ENCODE peak calls at places on chromosomes 3 and 15, in five cellular contexts. D is body of pancreas, W is mesothelial cell of epicardium, Z is heart left ventricle, J is ascending aorta. Q is an unnamed sample.

GRCh38 chr3:166060789-166061479 is 223.7 kb upstream of the BCHE start:
- DNase-seq in J (no peak), D (no peak), Z (no peak), W (no peak), Q (no peak)

GRCh38 chr15:31455499-31455898 is 128.9 kb downstream of the KLF13 start:
- DNase-seq in W (no peak), Z (no peak), J (no peak), D (no peak), Q (no peak)

GRCh38 chr15:69812881-69813280 is 284.8 kb downstream of the TLE3 start:
- DNase-seq in W (no peak), J (no peak), D (no peak), Z (no peak), Q (no peak)

GRCh38 chr3:125389282-125389681 is 14.2 kb upstream of the ZNF148 start:
- DNase-seq in Z (no peak), D (no peak), J (no peak), W (no peak), Q (no peak)

GRCh38 chr15:56886878-56887781 is 31.3 kb upstream of the TCF12 start:
- DNase-seq in D (peak; percentile 94), J (peak; percentile 64), Z (peak; percentile 97), W (peak; percentile 92), Q (peak; percentile 97)

GRCh38 chr15:82544431-82544830 is 4.2 kb upstream of the RPS17 start:
- DNase-seq in W (no peak), Z (no peak), J (no peak), D (no peak), Q (no peak)

GRCh38 chr15:67070892-67071664 is 5.7 kb downstream of the SMAD3 start:
- DNase-seq in J (no peak), Z (no peak), W (no peak), D (no peak), Q (no peak)

GRCh38 chr15:93109370-93110105 is 20.5 kb upstream of the RGMA start:
- DNase-seq in J (no peak), D (no peak), Z (no peak), W (no peak), Q (no peak)

GRCh38 chr15:81809543-81809942 is 236.3 kb downstream of the MEX3B start:
- DNase-seq in J (no peak), W (no peak), Z (no peak), D (no peak), Q (peak; percentile 10)

GRCh38 chr3:182364323-182364722 is 429.0 kb upstream of the ATP11B start:
- DNase-seq in D (no peak), Z (no peak), W (no peak), J (no peak), Q (no peak)
- TF ChIP-seq CTCF in D (no peak), Z (no peak), W (no peak), J (no peak), Q (no peak)

DNA sequence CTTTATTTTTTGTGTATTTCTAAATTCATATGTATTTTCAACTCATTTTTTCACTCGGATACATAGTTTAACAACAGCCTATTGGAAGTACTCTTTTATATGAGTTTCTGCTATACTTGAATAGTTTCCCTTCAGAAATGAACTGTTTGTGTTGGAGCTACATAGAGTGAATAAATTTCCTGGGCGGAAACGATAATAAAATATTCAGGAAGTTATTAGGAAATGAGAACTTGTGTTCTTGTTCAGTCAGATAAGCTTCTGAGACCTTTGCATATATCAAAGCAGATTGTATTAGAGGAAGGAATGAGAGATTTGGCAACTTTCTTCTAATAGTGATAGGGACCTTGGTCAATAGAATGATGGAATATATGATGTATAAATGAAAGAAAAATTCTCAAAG is 27.3 kb downstream of the NEO1 start:
- DNase-seq in J (no peak), D (no peak), W (no peak), Z (no peak), Q (no peak)
- TF ChIP-seq CTCF in J (no peak), D (no peak), W (no peak), Z (no peak), Q (no peak)

DNA sequence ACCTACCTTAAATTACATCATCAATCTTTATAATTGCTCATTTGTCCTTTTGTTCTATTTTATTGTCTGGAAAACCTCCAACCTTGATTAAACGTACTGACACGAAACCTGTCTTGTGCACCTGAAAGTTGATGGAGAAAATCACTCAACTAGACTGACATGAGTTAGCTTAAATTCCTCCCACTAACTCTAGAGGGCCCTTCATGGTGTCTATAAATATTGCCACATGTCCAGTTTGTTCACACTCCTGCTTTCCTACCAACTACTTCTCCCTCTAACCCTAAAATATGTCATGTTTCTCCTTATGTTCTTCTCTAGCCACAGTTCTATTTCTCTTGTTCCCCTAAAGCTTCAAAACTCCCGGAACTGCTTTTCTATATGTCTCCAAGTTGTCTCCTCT is 59.8 kb upstream of the SGO1 start:
- DNase-seq in Z (no peak), J (no peak), D (no peak), W (no peak), Q (no peak)
- TF ChIP-seq CTCF in Z (no peak), J (no peak), D (no peak), W (no peak), Q (no peak)

DNA sequence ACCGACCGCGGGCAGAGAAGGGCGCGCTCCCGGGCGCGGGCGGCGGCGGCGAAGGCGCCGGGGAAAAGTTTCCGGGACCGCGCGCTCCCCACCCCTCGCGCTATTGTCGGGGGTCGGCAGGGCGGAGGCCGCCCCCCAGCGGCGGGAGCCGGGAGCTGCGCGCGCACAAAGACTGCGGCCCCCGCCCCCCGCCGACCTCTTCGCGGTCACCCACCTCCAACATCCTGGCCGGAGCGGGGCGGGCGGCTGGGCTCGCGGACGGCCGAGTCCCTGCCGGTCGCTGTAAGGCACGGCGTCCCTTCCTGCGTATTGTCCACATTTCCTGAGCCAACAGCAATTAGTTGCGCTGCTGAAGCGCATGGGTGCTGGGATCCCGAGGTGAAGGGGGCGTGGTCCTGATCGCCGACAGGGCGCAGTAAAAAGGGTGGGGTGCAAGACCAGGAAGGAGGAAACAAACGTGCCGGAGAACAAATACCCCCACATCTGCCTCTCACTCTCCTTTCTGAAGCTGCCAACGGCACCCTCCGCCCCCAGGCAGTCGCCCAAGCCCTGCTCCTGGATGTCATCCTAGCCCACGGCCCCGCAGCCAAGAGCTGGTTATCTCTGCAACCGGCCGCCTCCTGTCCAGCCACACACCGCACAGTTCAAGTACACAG is at the start of gene TMEM44:
- DNase-seq in J (no peak), Z (peak; percentile 91), D (peak; percentile 71), W (peak; percentile 79), Q (peak; percentile 95)
- TF ChIP-seq CTCF in J (peak; percentile 54), Z (peak; percentile 54), D (peak; percentile 32), W (peak; percentile 76), Q (peak; percentile 90)

DNA sequence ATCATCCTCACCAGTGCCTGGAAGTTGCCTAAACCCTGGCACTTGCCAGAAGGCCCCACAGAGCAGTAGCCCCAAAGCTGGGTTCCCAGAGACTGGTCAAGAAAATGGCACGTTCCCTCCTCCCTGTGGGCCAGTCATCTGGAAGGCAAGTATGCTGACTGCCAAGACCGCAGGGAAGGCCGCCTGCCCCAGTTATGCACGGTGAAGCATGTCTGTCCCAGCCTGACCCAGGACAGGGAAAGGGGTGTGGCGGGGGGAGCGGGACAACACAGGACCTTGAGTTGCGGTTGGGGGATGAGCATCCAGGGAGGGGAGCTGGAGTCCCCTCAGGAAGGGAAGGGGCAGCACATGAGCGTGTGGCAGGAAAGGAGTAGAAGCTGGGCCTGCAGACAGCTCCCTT is 33.0 kb downstream of the RBPMS2 start:
- DNase-seq in J (no peak), Z (no peak), D (no peak), W (no peak), Q (no peak)
- TF ChIP-seq CTCF in J (no peak), Z (no peak), D (no peak), W (no peak), Q (no peak)

GRCh38 chr3:13494463-13495350 is 14.6 kb downstream of the HDAC11 start:
- DNase-seq in Z (peak; percentile 56), W (no peak), D (peak; percentile 35), J (no peak), Q (peak; percentile 33)
- TF ChIP-seq CTCF in Z (peak; percentile 44), W (peak; percentile 54), D (peak; percentile 12), J (peak; percentile 51), Q (peak; percentile 27)

Q was measured in Calu3.